ENCODE peak calls at places on chromosomes 6 and 20, in seven cellular contexts. B is fibroblast of lung, F is adrenal gland, D is body of pancreas, G is transverse colon, R is WERI-Rb-1, J is left lung. X is an unnamed sample.

GRCh38 chr20:61173966-61174725 is 77.9 kb upstream of the CDH4 start:
- DNase-seq in R (no peak), J (no peak), F (no peak), D (no peak), G (no peak), B (no peak), X (no peak)

GRCh38 chr20:62479218-62479617 is 3.4 kb upstream of the GATA5 start:
- DNase-seq in F (peak; percentile 31), B (no peak), G (no peak), R (no peak), D (no peak), J (no peak), X (no peak)

GRCh38 chr6:91438570-91438969 is 851.7 kb upstream of the MAP3K7 start:
- DNase-seq in J (no peak), B (peak; percentile 56), G (no peak), F (no peak), R (no peak), D (no peak), X (no peak)

GRCh38 chr6:37314803-37315515 is 38.8 kb upstream of the RNF8 start:
- DNase-seq in R (peak; percentile 85), J (peak; percentile 40), G (peak; percentile 12), F (peak; percentile 56), B (peak; percentile 60), D (peak; percentile 69), X (peak; percentile 23)

GRCh38 chr6:15331629-15332241 is 85.9 kb downstream of the JARID2 start:
- DNase-seq in D (no peak), R (no peak), J (no peak), B (no peak), G (no peak), F (no peak), X (no peak)

GRCh38 chr6:47319382-47319781 is 9.7 kb upstream of the TNFRSF21 start:
- DNase-seq in J (no peak), D (no peak), F (no peak), R (no peak), G (no peak), B (no peak), X (no peak)

GRCh38 chr20:46111028-46111835 is 6.9 kb upstream of the CD40 start:
- DNase-seq in J (peak; percentile 68), F (peak; percentile 54), G (peak; percentile 36), D (peak; percentile 56), R (peak; percentile 67), B (peak; percentile 44), X (peak; percentile 42)

GRCh38 chr6:52543729-52544324 is 33.0 kb downstream of the TRAM2 start:
- DNase-seq in G (no peak), B (no peak), D (no peak), J (no peak), R (no peak), F (peak; percentile 28), X (no peak)

GRCh38 chr6:75268988-75269354 is 15.6 kb downstream of the TMEM30A start:
- DNase-seq in D (no peak), R (no peak), B (no peak), F (no peak), G (no peak), J (no peak), X (no peak)

GRCh38 chr6:75268121-75268987 is 16.2 kb downstream of the TMEM30A start:
- DNase-seq in B (no peak), G (no peak), D (no peak), F (no peak), J (no peak), R (no peak), X (no peak)

GRCh38 chr6:75275067-75275466 is 9.5 kb downstream of the TMEM30A start:
- DNase-seq in G (no peak), B (peak; percentile 86), J (no peak), F (no peak), R (no peak), D (no peak), X (no peak)

GRCh38 chr6:75272145-75272840 is 12.3 kb downstream of the TMEM30A start:
- DNase-seq in F (no peak), B (peak; percentile 84), J (no peak), G (no peak), D (no peak), R (peak; percentile 40), X (no peak)

GRCh38 chr6:75273009-75273408 is 11.6 kb downstream of the TMEM30A start:
- DNase-seq in G (no peak), J (no peak), R (no peak), F (no peak), B (no peak), D (no peak), X (no peak)
- H3K27me3 ChIP-seq in G (no peaks in the 10 kb centered on the region), J (no peaks in the 10 kb centered on the region), R (no peaks in the 10 kb centered on the region), F (no peaks in the 10 kb centered on the region), B (no peaks in the 10 kb centered on the region), D (no peaks in the 10 kb centered on the region), X (no peaks in the 10 kb centered on the region)

GRCh38 chr6:107657755-107658461 is 166.2 kb downstream of the SCML4 start:
- DNase-seq in D (peak; percentile 51), R (no peak), G (peak; percentile 59), B (peak; percentile 93), J (peak; percentile 65), F (peak; percentile 75), X (peak; percentile 48)
- TF ChIP-seq CTCF in D (peak; percentile 11), R (no peak), G (peak; percentile 13), B (peak; percentile 34), J (peak; percentile 15), F (no peak), X (no peak)

DNA sequence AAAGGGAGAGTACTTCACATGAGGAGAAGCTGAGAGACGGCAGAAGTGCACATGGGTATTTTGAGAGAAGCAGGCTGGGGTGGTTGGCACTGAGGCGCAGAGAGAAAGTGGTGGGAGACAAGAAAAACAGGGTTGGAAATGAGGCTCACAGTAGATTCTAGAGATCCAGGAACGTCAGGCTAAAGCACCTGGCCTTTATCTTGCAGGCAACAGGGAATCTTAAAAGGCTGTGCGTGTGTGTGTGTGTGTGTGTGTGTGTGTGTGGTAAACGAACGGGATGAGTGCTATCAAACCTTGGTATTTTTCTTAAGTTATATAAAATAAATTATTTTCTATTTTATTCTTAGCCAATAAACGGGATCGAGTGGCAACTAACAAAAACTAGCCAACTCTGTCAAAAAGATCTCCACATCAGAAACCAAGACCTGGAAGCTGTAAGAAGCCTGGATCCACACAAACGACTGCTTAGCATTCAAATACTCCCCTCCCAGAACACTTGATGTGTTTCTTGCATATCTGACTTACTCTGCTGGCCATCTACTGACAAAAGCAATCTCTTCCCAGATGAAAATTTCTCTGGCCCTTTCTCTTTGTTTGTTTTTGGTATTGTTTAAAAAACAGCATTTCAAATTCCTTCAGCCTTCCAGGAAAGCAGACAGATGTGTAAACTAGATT is 44.9 kb upstream of the FABP7 start:
- DNase-seq in F (no peak), D (no peak), R (no peak), G (no peak), J (no peak), B (no peak), X (no peak)
- H3K27ac ChIP-seq in F (no peak overlapping the region), D (no peak overlapping the region), R (no peak overlapping the region), G (no peak overlapping the region), J (no peak overlapping the region), B (no peak overlapping the region), X (no peak overlapping the region)

DNA sequence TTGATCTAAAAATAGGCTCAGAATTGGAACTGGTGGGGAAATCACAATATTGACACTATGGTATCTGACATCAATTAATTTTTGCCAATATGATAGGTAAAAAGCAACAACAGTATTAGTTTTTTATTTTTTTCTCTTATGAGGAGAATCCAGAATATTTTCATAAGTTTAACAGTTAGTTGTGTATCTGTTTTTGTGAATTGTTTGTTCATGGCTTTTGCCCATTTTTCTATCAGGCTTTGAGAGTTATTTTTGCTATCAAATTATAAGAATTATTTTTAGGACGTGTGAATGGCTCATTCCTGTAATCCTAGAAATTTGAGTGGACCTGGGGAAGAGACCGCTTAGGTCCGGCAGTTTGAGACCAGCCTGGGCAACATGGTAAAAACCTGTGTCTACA is 608.6 kb upstream of the ADGRB3 start:
- DNase-seq in B (no peak), G (no peak), D (no peak), J (no peak), R (no peak), F (no peak), X (no peak)
- H3K27me3 ChIP-seq in B (no peaks in the 10 kb centered on the region), G (no peaks in the 10 kb centered on the region), D (no peaks in the 10 kb centered on the region), J (no peaks in the 10 kb centered on the region), R (no peaks in the 10 kb centered on the region), F (no peaks in the 10 kb centered on the region), X (no peaks in the 10 kb centered on the region)

DNA sequence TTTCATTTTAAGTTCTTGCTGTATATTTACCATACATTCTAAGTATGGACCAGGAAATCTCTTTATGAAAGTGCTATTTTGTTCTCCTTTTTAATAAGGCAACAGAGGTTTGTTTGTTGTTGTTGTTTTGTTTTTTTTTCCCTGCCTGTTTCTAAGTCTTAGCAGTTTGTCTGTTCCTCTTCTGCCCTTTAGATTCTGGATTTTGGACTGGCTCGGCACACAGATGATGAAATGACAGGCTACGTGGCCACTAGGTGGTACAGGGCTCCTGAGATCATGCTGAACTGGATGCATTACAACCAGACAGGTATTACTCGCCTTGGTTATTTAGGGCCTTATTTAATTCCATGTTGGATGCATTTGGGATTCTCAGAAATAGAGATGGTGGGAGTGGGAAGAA is 48.0 kb downstream of the MAPK14 start:
- DNase-seq in D (no peak), J (no peak), G (no peak), F (no peak), B (no peak), R (peak; percentile 42), X (no peak)
- TF ChIP-seq CTCF in D (peak; percentile 20), J (peak; percentile 20), G (peak; percentile 39), F (no peak), B (no peak), R (peak; percentile 61), X (no peak)

GRCh38 chr6:89433637-89434499 is 916 bp downstream of the ANKRD6 start:
- DNase-seq in R (peak; percentile 23), F (peak; percentile 9), D (peak; percentile 38), B (no peak), J (peak; percentile 66), G (peak; percentile 20), X (peak; percentile 10)
- H3K27ac ChIP-seq in R (no peak overlapping the region), F (no peak overlapping the region), D (no peak overlapping the region), B (no peak overlapping the region), J (peak overlapping the region; percentile 48), G (peak overlapping the region; percentile 20), X (no peak overlapping the region)

DNA sequence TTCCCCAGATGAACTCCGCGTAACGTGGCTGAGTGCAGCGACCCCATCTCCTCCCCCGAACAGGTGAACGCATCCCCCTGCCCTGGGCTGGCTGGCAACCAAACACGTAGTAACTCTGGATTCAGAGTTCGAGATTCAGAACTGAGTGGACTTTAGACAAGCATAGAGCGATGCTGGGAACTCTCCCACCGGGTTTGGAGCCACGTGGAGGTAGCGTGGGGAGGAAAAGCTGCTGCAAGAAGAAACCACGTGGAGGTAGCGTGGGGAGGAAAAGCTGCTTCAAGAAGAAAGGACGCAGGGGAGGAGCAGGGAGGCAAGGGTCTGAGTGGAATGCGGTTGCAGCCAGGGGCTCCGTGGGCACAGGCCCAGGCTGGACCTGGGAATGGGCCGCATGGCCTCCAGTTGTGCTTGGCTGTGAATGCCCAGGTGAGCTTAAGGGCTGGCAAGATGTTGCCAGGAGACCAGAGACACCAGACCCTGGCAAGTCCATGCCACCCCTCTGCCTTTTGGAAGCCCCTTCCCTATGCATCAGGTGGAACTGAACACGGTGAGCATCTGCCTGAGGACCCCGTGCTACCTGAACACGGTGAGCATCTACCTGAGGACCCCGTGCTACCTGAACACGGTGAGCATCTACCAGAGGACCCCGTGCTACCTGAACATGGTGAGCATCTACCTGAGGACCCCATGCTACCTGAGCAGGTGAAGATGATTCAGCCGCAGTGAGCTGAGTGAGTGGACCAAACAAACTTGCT is 118.0 kb upstream of the FRMD1 start:
- DNase-seq in J (no peak), G (no peak), F (no peak), B (no peak), D (no peak), R (no peak), X (no peak)
- H3K27me3 ChIP-seq in J (no peaks in the 10 kb centered on the region), G (no peaks in the 10 kb centered on the region), F (no peaks in the 10 kb centered on the region), B (no peaks in the 10 kb centered on the region), D (no peaks in the 10 kb centered on the region), R (no peaks in the 10 kb centered on the region), X (no peaks in the 10 kb centered on the region)

X was measured in heart right ventricle.